ENCODE peak calls at places on chromosomes 2 and 18, in five cellular contexts. One of them, this sample, is unnamed.

GRCh38 chr2:172080641-172081230 is 4.6 kb upstream of the DLX1 start:
- DNase-seq in IMR-90: no peak
- DNase-seq in CD8-positive, alpha-beta T cell: no peak
- DNase-seq in fibroblast of lung: no peak
- DNase-seq in mammary epithelial cell: no peak
- DNase-seq in this sample: no peak

GRCh38 chr2:10224734-10225133 is 78.0 kb upstream of the HPCAL1 start:
- DNase-seq in IMR-90: no peak
- DNase-seq in CD8-positive, alpha-beta T cell: no peak
- DNase-seq in fibroblast of lung: no peak
- DNase-seq in mammary epithelial cell: no peak
- DNase-seq in this sample: no peak

GRCh38 chr2:205792908-205793307 is 110.6 kb downstream of the NRP2 start:
- DNase-seq in IMR-90: peak
- DNase-seq in CD8-positive, alpha-beta T cell: no peak
- DNase-seq in fibroblast of lung: peak
- DNase-seq in mammary epithelial cell: no peak
- DNase-seq in this sample: no peak

GRCh38 chr2:121649402-121649651 is at the start of gene CLASP1:
- DNase-seq in IMR-90: peak
- DNase-seq in CD8-positive, alpha-beta T cell: peak
- DNase-seq in fibroblast of lung: peak
- DNase-seq in mammary epithelial cell: peak
- DNase-seq in this sample: peak

GRCh38 chr2:161177969-161178368 is 17.7 kb downstream of the TANK start:
- DNase-seq in IMR-90: no peak
- DNase-seq in CD8-positive, alpha-beta T cell: no peak
- DNase-seq in fibroblast of lung: no peak
- DNase-seq in mammary epithelial cell: no peak
- DNase-seq in this sample: no peak

GRCh38 chr2:235044501-235045271 is 92.9 kb downstream of the SH3BP4 start:
- DNase-seq in IMR-90: no peak
- DNase-seq in CD8-positive, alpha-beta T cell: no peak
- DNase-seq in fibroblast of lung: no peak
- DNase-seq in mammary epithelial cell: no peak
- DNase-seq in this sample: no peak

GRCh38 chr2:230714122-230714453 is 1.4 kb downstream of the CAB39 start:
- DNase-seq in IMR-90: peak
- DNase-seq in CD8-positive, alpha-beta T cell: no peak
- DNase-seq in fibroblast of lung: peak
- DNase-seq in mammary epithelial cell: peak
- DNase-seq in this sample: no peak

GRCh38 chr2:115596659-115597375 is 1154.4 kb downstream of the DPP10 start:
- DNase-seq in IMR-90: no peak
- DNase-seq in CD8-positive, alpha-beta T cell: no peak
- DNase-seq in fibroblast of lung: no peak
- DNase-seq in mammary epithelial cell: no peak
- DNase-seq in this sample: no peak

GRCh38 chr2:175431054-175431780 is 249.7 kb upstream of the ATP5MC3 start:
- DNase-seq in IMR-90: no peak
- DNase-seq in CD8-positive, alpha-beta T cell: no peak
- DNase-seq in fibroblast of lung: no peak
- DNase-seq in mammary epithelial cell: no peak
- DNase-seq in this sample: no peak

GRCh38 chr2:215664847-215665525 is 229.1 kb upstream of the FN1 start:
- DNase-seq in IMR-90: peak
- DNase-seq in CD8-positive, alpha-beta T cell: no peak
- DNase-seq in fibroblast of lung: peak
- DNase-seq in mammary epithelial cell: peak
- DNase-seq in this sample: peak

GRCh38 chr2:29663266-29663665 is 258.1 kb downstream of the ALK start:
- DNase-seq in IMR-90: peak
- DNase-seq in CD8-positive, alpha-beta T cell: no peak
- DNase-seq in fibroblast of lung: peak
- DNase-seq in mammary epithelial cell: peak
- DNase-seq in this sample: peak

GRCh38 chr2:233654501-233654900 is 17.2 kb upstream of the UGT1A9 start:
- DNase-seq in IMR-90: no peak
- DNase-seq in CD8-positive, alpha-beta T cell: no peak
- DNase-seq in fibroblast of lung: no peak
- DNase-seq in mammary epithelial cell: no peak
- DNase-seq in this sample: no peak

GRCh38 chr2:28148000-28148399 is 244.7 kb upstream of the FOSL2 start:
- DNase-seq in IMR-90: no peak
- DNase-seq in CD8-positive, alpha-beta T cell: no peak
- DNase-seq in fibroblast of lung: no peak
- DNase-seq in mammary epithelial cell: no peak
- DNase-seq in this sample: no peak

GRCh38 chr2:212451786-212452200 is 86.8 kb downstream of the ERBB4 start:
- DNase-seq in IMR-90: peak
- DNase-seq in CD8-positive, alpha-beta T cell: no peak
- DNase-seq in fibroblast of lung: peak
- DNase-seq in mammary epithelial cell: peak
- DNase-seq in this sample: peak

GRCh38 chr2:2896011-2896410 is 481.6 kb downstream of the EIPR1 start:
- DNase-seq in IMR-90: no peak
- DNase-seq in CD8-positive, alpha-beta T cell: no peak
- DNase-seq in fibroblast of lung: no peak
- DNase-seq in mammary epithelial cell: no peak
- DNase-seq in this sample: no peak

GRCh38 chr2:2901384-2902345 is 476.0 kb downstream of the EIPR1 start:
- DNase-seq in IMR-90: no peak
- DNase-seq in CD8-positive, alpha-beta T cell: no peak
- DNase-seq in fibroblast of lung: no peak
- DNase-seq in mammary epithelial cell: no peak
- DNase-seq in this sample: no peak

GRCh38 chr2:2899826-2900225 is 477.8 kb downstream of the EIPR1 start:
- DNase-seq in IMR-90: no peak
- DNase-seq in CD8-positive, alpha-beta T cell: no peak
- DNase-seq in fibroblast of lung: no peak
- DNase-seq in mammary epithelial cell: no peak
- DNase-seq in this sample: no peak

GRCh38 chr2:2902551-2903216 is 474.9 kb downstream of the EIPR1 start:
- DNase-seq in IMR-90: no peak
- DNase-seq in CD8-positive, alpha-beta T cell: no peak
- DNase-seq in fibroblast of lung: no peak
- DNase-seq in mammary epithelial cell: no peak
- DNase-seq in this sample: no peak

GRCh38 chr2:2898744-2899143 is 478.9 kb downstream of the EIPR1 start:
- DNase-seq in IMR-90: no peak
- DNase-seq in CD8-positive, alpha-beta T cell: no peak
- DNase-seq in fibroblast of lung: no peak
- DNase-seq in mammary epithelial cell: no peak
- DNase-seq in this sample: no peak
- H3K27ac ChIP-seq in IMR-90: no peak
- H3K27ac ChIP-seq in CD8-positive, alpha-beta T cell: no peak
- H3K27ac ChIP-seq in fibroblast of lung: no peak
- H3K27ac ChIP-seq in mammary epithelial cell: no peak
- H3K27ac ChIP-seq in this sample: no peak

DNA sequence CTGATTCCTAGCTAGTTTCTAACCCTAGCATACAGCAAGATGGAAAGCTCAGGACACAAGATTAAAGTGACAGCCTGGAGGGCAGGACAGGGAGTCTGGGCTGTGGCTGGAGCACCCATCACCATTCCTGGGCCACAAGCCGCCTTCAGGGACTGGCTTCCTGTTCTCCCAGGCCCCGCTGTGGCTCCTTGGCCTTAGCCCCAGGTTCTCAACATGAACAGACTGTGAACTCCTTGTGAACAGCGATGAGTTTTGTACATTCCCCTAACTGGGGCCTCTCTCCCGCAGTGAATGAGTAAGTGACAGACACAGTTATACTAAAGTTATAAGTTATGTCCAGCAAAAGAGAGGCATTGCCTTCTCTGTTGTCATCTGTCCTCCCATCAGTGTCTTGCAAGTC is 35.9 kb upstream of the SLC14A1 start:
- DNase-seq in IMR-90: peak
- DNase-seq in CD8-positive, alpha-beta T cell: no peak
- DNase-seq in fibroblast of lung: no peak
- DNase-seq in mammary epithelial cell: no peak
- DNase-seq in this sample: no peak
- H3K27ac ChIP-seq in IMR-90: peak
- H3K27ac ChIP-seq in CD8-positive, alpha-beta T cell: peak
- H3K27ac ChIP-seq in fibroblast of lung: no peak
- H3K27ac ChIP-seq in mammary epithelial cell: no peak
- H3K27ac ChIP-seq in this sample: no peak

GRCh38 chr2:82789886-82790276 is 1669.2 kb downstream of the SUCLG1 start:
- DNase-seq in IMR-90: no peak
- DNase-seq in CD8-positive, alpha-beta T cell: no peak
- DNase-seq in fibroblast of lung: peak
- DNase-seq in mammary epithelial cell: no peak
- DNase-seq in this sample: no peak

GRCh38 chr2:82796132-82796531 is 1662.9 kb downstream of the SUCLG1 start:
- DNase-seq in IMR-90: no peak
- DNase-seq in CD8-positive, alpha-beta T cell: no peak
- DNase-seq in fibroblast of lung: peak
- DNase-seq in mammary epithelial cell: no peak
- DNase-seq in this sample: no peak

GRCh38 chr2:82795446-82795845 is 1663.6 kb downstream of the SUCLG1 start:
- DNase-seq in IMR-90: peak
- DNase-seq in CD8-positive, alpha-beta T cell: no peak
- DNase-seq in fibroblast of lung: peak
- DNase-seq in mammary epithelial cell: peak
- DNase-seq in this sample: peak

GRCh38 chr2:82792316-82792715 is 1666.8 kb downstream of the SUCLG1 start:
- DNase-seq in IMR-90: no peak
- DNase-seq in CD8-positive, alpha-beta T cell: no peak
- DNase-seq in fibroblast of lung: no peak
- DNase-seq in mammary epithelial cell: no peak
- DNase-seq in this sample: no peak

DNA sequence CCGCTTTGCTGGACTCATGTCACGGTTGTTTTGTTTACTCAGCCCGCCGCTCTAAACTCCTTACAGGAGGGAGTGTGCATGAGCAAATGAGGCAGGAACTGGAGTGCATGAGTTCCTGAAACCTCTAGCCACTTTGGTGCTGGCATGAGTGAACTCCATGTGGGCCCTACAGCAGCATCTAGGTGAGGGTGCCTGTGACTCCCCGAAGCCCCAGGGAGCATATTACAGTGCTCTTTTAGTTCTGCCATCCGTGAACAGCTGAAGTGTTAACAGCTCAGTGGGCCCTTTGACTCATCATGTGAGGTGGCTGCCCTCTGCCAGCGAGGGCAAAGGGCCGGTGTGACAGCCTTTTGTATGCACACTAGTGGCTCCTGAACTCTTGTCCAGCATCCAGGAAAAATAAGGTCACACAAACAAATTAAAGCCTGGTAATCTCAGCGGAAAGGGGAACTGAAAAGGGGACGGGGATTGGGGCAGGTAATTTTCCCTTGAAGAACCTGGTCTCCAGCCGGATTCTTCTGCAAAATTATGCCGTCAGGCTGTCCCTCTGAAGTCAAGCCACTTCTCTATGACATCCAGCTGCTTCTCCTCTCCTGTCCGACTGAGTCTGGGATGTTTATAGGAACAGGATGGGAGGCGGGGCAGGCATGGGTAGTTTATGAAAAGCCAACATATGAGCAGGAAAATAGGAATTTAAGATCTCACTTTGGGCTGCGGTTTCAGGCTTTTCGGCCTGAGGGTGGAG is 1668.6 kb downstream of the SUCLG1 start:
- DNase-seq in IMR-90: peak
- DNase-seq in CD8-positive, alpha-beta T cell: no peak
- DNase-seq in fibroblast of lung: peak
- DNase-seq in mammary epithelial cell: no peak
- DNase-seq in this sample: no peak
- H3K27ac ChIP-seq in IMR-90: no peak
- H3K27ac ChIP-seq in CD8-positive, alpha-beta T cell: no peak
- H3K27ac ChIP-seq in fibroblast of lung: no peak
- H3K27ac ChIP-seq in mammary epithelial cell: no peak
- H3K27ac ChIP-seq in this sample: no peak

GRCh38 chr18:23528580-23529472 is 25.5 kb downstream of the RMC1 start:
- DNase-seq in IMR-90: peak
- DNase-seq in CD8-positive, alpha-beta T cell: no peak
- DNase-seq in fibroblast of lung: peak
- DNase-seq in mammary epithelial cell: peak
- DNase-seq in this sample: no peak
- H3K27ac ChIP-seq in IMR-90: no peak
- H3K27ac ChIP-seq in CD8-positive, alpha-beta T cell: no peak
- H3K27ac ChIP-seq in fibroblast of lung: no peak
- H3K27ac ChIP-seq in mammary epithelial cell: peak
- H3K27ac ChIP-seq in this sample: peak

This sample was measured in epithelial cell of prostate.